ENCODE peak calls at places on chromosomes 11 and 22, in nine cellular contexts. N, O, X, K, S, D, B, Q and W are unnamed samples.
A peak's percentile ranks its signal among the peaks of the same experiment; 100 is the strongest.

GRCh38 chr11:116732740-116733385 is 39.9 kb downstream of the BUD13 start:
- DNase-seq in B (peak; percentile 46), Q (peak; percentile 76), K (peak; percentile 71), D (peak; percentile 50), X (peak; percentile 40), N (peak; percentile 82), S (peak; percentile 10), O (peak; percentile 66), W (no peak)

GRCh38 chr11:61752117-61752924 is at the start of gene MYRF:
- DNase-seq in D (peak; percentile 45), K (peak; percentile 85), Q (peak; percentile 82), B (peak; percentile 16), S (peak; percentile 28), O (no peak), X (peak; percentile 41), N (peak; percentile 65), W (no peak)

GRCh38 chr11:67374571-67375276 is 1.3 kb upstream of the CLCF1 start:
- DNase-seq in B (no peak), S (no peak), O (no peak), D (no peak), K (no peak), N (no peak), X (no peak), Q (no peak), W (no peak)

GRCh38 chr22:20507253-20508066 is at the start of gene MED15:
- DNase-seq in S (peak; percentile 76), K (peak; percentile 93), D (peak; percentile 86), B (peak; percentile 82), Q (peak; percentile 90), O (peak; percentile 87), X (peak; percentile 83), N (peak; percentile 88), W (peak; percentile 84)

GRCh38 chr11:45982656-45983470 is 60.4 kb downstream of the LARGE2 start:
- DNase-seq in S (no peak), K (no peak), D (no peak), Q (peak; percentile 42), O (peak; percentile 80), B (no peak), X (no peak), N (no peak), W (no peak)

GRCh38 chr11:71507102-71507501 is 20.0 kb upstream of the KRTAP5-7 start:
- DNase-seq in N (no peak), D (no peak), Q (no peak), B (no peak), K (no peak), S (no peak), X (no peak), O (no peak), W (no peak)

GRCh38 chr11:96267490-96268010 is 75.4 kb downstream of the MAML2 start:
- DNase-seq in Q (no peak), O (no peak), K (no peak), B (no peak), S (no peak), D (peak; percentile 28), N (peak; percentile 28), X (no peak), W (no peak)

GRCh38 chr11:94882931-94883330 is 90.4 kb downstream of the CWC15 start:
- DNase-seq in X (no peak), N (no peak), O (no peak), K (no peak), B (no peak), S (no peak), D (no peak), Q (no peak), W (no peak)

GRCh38 chr22:49915610-49916009 is 2.6 kb downstream of the ALG12 start:
- DNase-seq in S (no peak), B (no peak), D (no peak), K (no peak), Q (peak; percentile 44), X (no peak), O (no peak), N (no peak), W (no peak)

GRCh38 chr11:13210424-13210823 is 67.2 kb upstream of the BMAL1 start:
- DNase-seq in Q (peak; percentile 52), O (peak; percentile 75), S (no peak), N (no peak), D (peak; percentile 12), X (no peak), B (peak; percentile 76), K (peak; percentile 53), W (no peak)

GRCh38 chr22:50532353-50532700 is 2.5 kb upstream of the TYMP start:
- DNase-seq in N (no peak), Q (no peak), S (no peak), K (no peak), B (no peak), O (no peak), X (no peak), D (no peak), W (no peak)

GRCh38 chr22:19764636-19765476 is 4.3 kb downstream of the TBX1 start:
- DNase-seq in K (no peak), D (no peak), S (no peak), X (no peak), N (no peak), B (no peak), Q (no peak), O (no peak), W (no peak)

GRCh38 chr11:72446929-72447753 is 12.8 kb upstream of the CLPB start:
- DNase-seq in N (peak; percentile 63), X (peak; percentile 50), O (peak; percentile 79), S (no peak), D (no peak), Q (no peak), K (no peak), B (peak; percentile 75), W (no peak)

GRCh38 chr22:50114221-50114981 is 24.6 kb downstream of the MOV10L1 start:
- DNase-seq in X (no peak), N (no peak), Q (no peak), B (peak; percentile 53), K (no peak), D (no peak), O (peak; percentile 11), S (no peak), W (no peak)

GRCh38 chr22:18091916-18092526 is 14.2 kb downstream of the PEX26 start:
- DNase-seq in O (peak; percentile 82), X (no peak), K (peak; percentile 50), Q (no peak), S (no peak), N (no peak), D (peak; percentile 14), B (no peak), W (no peak)

GRCh38 chr11:133937015-133937414 is 19.8 kb downstream of the IGSF9B start:
- DNase-seq in B (no peak), D (no peak), N (no peak), X (no peak), Q (no peak), O (no peak), K (no peak), S (no peak), W (no peak)

GRCh38 chr22:49017769-49018330 is 809.8 kb downstream of the BRD1 start:
- DNase-seq in B (no peak), Q (no peak), K (peak; percentile 12), D (no peak), N (no peak), S (no peak), O (no peak), X (no peak), W (no peak)

GRCh38 chr11:75563501-75563977 is 1.5 kb downstream of the SERPINH1 start:
- DNase-seq in D (no peak), X (no peak), S (no peak), N (no peak), B (no peak), K (no peak), Q (no peak), O (no peak), W (no peak)

GRCh38 chr11:118928870-118929495 is 3.3 kb upstream of the BCL9L start:
- DNase-seq in N (no peak), X (no peak), K (no peak), D (no peak), O (peak; percentile 62), B (peak; percentile 87), S (no peak), Q (peak; percentile 67), W (no peak)

GRCh38 chr11:114501901-114502300 is 57.8 kb downstream of the NXPE1 start:
- DNase-seq in D (no peak), K (no peak), S (no peak), Q (no peak), O (peak; percentile 63), N (no peak), B (no peak), X (no peak), W (no peak)

GRCh38 chr22:42300286-42301071 is 30.0 kb upstream of the TCF20 start:
- DNase-seq in X (no peak), D (peak; percentile 48), B (no peak), S (no peak), N (peak; percentile 90), K (no peak), O (no peak), Q (no peak), W (no peak)

GRCh38 chr11:88329563-88330250 is 7.8 kb downstream of the CTSC start:
- DNase-seq in N (no peak), Q (no peak), B (no peak), X (no peak), K (no peak), O (no peak), D (no peak), S (no peak), W (no peak)

GRCh38 chr22:35883028-35883620 is 145.5 kb downstream of the RBFOX2 start:
- DNase-seq in Q (no peak), O (peak; percentile 85), B (no peak), S (no peak), D (no peak), N (no peak), K (no peak), X (peak; percentile 19), W (no peak)

GRCh38 chr11:84419576-84419975 is 1133.4 kb upstream of the CCDC90B start:
- DNase-seq in K (no peak), O (no peak), S (no peak), B (no peak), X (no peak), N (no peak), D (no peak), Q (no peak), W (no peak)

GRCh38 chr11:61369372-61370348 is 7.5 kb downstream of the TMEM138 start:
- DNase-seq in O (no peak), S (no peak), Q (no peak), N (no peak), K (no peak), B (no peak), D (no peak), X (no peak), W (no peak)

GRCh38 chr22:43320943-43321900 is 21.9 kb downstream of the SCUBE1 start:
- DNase-seq in Q (no peak), N (no peak), B (no peak), O (no peak), S (no peak), D (no peak), K (no peak), X (no peak), W (no peak)

GRCh38 chr11:60985991-60986915 is 14.8 kb downstream of the CD6 start:
- DNase-seq in D (peak; percentile 96), S (peak; percentile 74), O (peak; percentile 71), K (no peak), Q (no peak), N (no peak), B (no peak), X (peak; percentile 97), W (peak; percentile 80)

GRCh38 chr11:20042717-20043392 is 117.4 kb downstream of the DBX1 start:
- DNase-seq in N (no peak), S (no peak), Q (no peak), B (no peak), K (no peak), O (no peak), X (no peak), D (no peak), W (no peak)

GRCh38 chr11:65184146-65184545 is 2.4 kb downstream of the CAPN1 start:
- DNase-seq in Q (peak; percentile 49), B (no peak), X (no peak), D (no peak), K (no peak), S (no peak), O (no peak), N (no peak), W (no peak)

GRCh38 chr11:119416606-119417580 is 6.1 kb downstream of the THY1 start:
- DNase-seq in O (peak; percentile 76), S (no peak), X (no peak), D (no peak), Q (no peak), K (peak; percentile 39), N (no peak), B (no peak), W (no peak)

GRCh38 chr11:58726594-58727414 is 4.9 kb downstream of the GLYAT start:
- DNase-seq in X (peak; percentile 76), D (peak; percentile 10), N (no peak), O (peak; percentile 6), K (no peak), Q (no peak), B (peak; percentile 18), S (no peak), W (no peak)